ENCODE peak calls at places on chromosomes 3 and 15, in four cellular contexts. G is IMR-90, F is K562, X is GM12878. E is an unnamed sample.

GRCh38 chr3:72111265-72111972 is 326.5 kb upstream of the PROK2 start:
- DNase-seq in G (no peak), F (no peak), X (no peak), E (no peak)

GRCh38 chr15:41262571-41262970 is 31.5 kb downstream of the CHP1 start:
- DNase-seq in G (no peak), F (no peak), X (no peak), E (no peak)

GRCh38 chr3:172367205-172368105 is 80.8 kb downstream of the GHSR start:
- DNase-seq in G (peak), F (peak), X (no peak), E (no peak)

GRCh38 chr3:40800343-40800742 is 275.6 kb downstream of the ZNF621 start:
- DNase-seq in G (peak), F (no peak), X (no peak), E (peak)

GRCh38 chr15:80779658-80780415 is 667 bp downstream of the CEMIP start:
- DNase-seq in G (peak), F (no peak), X (no peak), E (peak)

GRCh38 chr3:136750209-136750921 is 1.8 kb downstream of the STAG1 start:
- DNase-seq in G (no peak), F (peak), X (no peak), E (peak)

GRCh38 chr3:93924491-93924890 is 49.2 kb downstream of the PROS1 start:
- DNase-seq in G (no peak), F (no peak), X (no peak), E (no peak)

GRCh38 chr3:48268936-48269551 is 28.1 kb downstream of the ZNF589 start:
- DNase-seq in G (no peak), F (no peak), X (no peak), E (no peak)

GRCh38 chr3:86793786-86794185 is 197.2 kb downstream of the VGLL3 start:
- DNase-seq in G (peak), F (no peak), X (no peak), E (no peak)

GRCh38 chr3:70871909-70872656 is 559.6 kb upstream of the MDFIC2 start:
- DNase-seq in G (peak), F (no peak), X (no peak), E (no peak)
- TF ChIP-seq ELK1 in G (no peak), F (no peak), X (no peak), E (no peak)

GRCh38 chr3:45890405-45890804 is 4.1 kb downstream of the CCR9 start:
- DNase-seq in G (no peak), F (peak), X (no peak), E (no peak)
- TF ChIP-seq ELK1 in G (no peak), F (no peak), X (no peak), E (no peak)

GRCh38 chr15:85501574-85501973 is 121.2 kb downstream of the AKAP13 start:
- DNase-seq in G (no peak), F (no peak), X (no peak), E (no peak)

GRCh38 chr15:85500729-85501128 is 120.3 kb downstream of the AKAP13 start:
- DNase-seq in G (peak), F (no peak), X (no peak), E (no peak)

GRCh38 chr15:85507114-85507513 is 126.7 kb downstream of the AKAP13 start:
- DNase-seq in G (no peak), F (no peak), X (no peak), E (no peak)

GRCh38 chr15:85503151-85503797 is 122.9 kb downstream of the AKAP13 start:
- DNase-seq in G (no peak), F (no peak), X (no peak), E (no peak)

GRCh38 chr15:85504739-85505676 is 124.6 kb downstream of the AKAP13 start:
- DNase-seq in G (peak), F (peak), X (no peak), E (peak)
- TF ChIP-seq ELK1 in G (no peak), F (no peak), X (no peak), E (no peak)

GRCh38 chr3:99647081-99647480 is 8.7 kb downstream of the COL8A1 start:
- DNase-seq in G (peak), F (no peak), X (no peak), E (no peak)

GRCh38 chr3:99644741-99645140 is 6.3 kb downstream of the COL8A1 start:
- DNase-seq in G (no peak), F (no peak), X (no peak), E (no peak)

GRCh38 chr3:99646107-99646435 is 7.7 kb downstream of the COL8A1 start:
- DNase-seq in G (no peak), F (no peak), X (no peak), E (no peak)

GRCh38 chr3:99644017-99644416 is 5.6 kb downstream of the COL8A1 start:
- DNase-seq in G (no peak), F (no peak), X (no peak), E (no peak)

GRCh38 chr3:99645277-99646106 is 7.1 kb downstream of the COL8A1 start:
- DNase-seq in G (peak), F (peak), X (no peak), E (peak)
- TF ChIP-seq ELK1 in G (no peak), F (no peak), X (no peak), E (no peak)

GRCh38 chr3:116140100-116140689 is 305.1 kb downstream of the LSAMP start:
- DNase-seq in G (peak), F (peak), X (no peak), E (no peak)

GRCh38 chr3:116145613-116146012 is 299.7 kb downstream of the LSAMP start:
- DNase-seq in G (no peak), F (no peak), X (no peak), E (no peak)

GRCh38 chr3:116139607-116140006 is 305.7 kb downstream of the LSAMP start:
- DNase-seq in G (peak), F (no peak), X (no peak), E (no peak)

GRCh38 chr3:116141724-116142123 is 303.6 kb downstream of the LSAMP start:
- DNase-seq in G (peak), F (no peak), X (no peak), E (no peak)
- TF ChIP-seq ELK1 in G (no peak), F (no peak), X (no peak), E (no peak)

DNA sequence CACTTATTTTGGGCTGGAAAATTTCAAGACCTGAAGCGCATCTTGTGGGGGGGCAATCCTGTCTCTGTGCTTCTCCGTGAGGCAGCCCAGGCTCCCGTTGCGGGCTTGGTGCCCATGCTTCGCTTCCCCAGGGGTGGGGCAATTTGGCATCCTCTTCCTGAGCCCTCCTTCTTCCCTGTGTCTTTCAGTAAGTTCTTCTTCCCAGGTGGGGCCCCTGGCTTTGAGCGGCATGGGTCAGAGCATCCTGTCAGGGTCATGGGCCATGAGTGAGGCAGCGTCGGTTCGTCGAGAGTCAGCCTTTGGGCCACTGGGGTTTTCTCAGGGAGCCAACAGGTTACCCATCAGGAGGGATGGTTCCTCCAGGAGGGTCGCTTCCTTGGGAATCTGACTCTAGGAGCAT is 200.7 kb downstream of the UBE3A start:
- DNase-seq in G (no peak), F (no peak), X (no peak), E (no peak)
- TF ChIP-seq ELK1 in G (no peak), F (no peak), X (no peak), E (no peak)

GRCh38 chr15:99408236-99409096 is 157.2 kb downstream of the LRRC28 start:
- DNase-seq in G (peak), F (no peak), X (no peak), E (no peak)
- TF ChIP-seq ELK1 in G (no peak), F (no peak), X (no peak), E (no peak)

DNA sequence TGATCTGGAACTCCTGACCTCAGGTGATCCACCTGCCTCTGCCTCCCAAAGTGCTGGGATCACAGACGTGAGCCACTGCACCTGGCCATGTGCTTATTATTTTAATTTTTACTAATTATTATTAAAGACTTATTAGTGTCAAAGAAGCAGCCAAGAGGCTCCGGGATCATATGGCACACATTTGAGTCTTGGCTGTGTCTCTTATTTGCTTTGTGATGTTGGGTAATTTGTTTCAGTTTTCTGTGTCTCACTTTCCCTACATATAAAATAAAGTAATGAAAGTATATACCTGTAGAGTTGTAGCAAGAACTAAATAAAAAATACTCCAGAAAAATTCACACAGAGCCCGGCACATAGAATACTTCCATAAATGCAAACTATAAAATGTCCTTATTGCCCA is 238.0 kb upstream of the TBL1XR1 start:
- DNase-seq in G (no peak), F (no peak), X (no peak), E (no peak)
- TF ChIP-seq ELK1 in G (no peak), F (no peak), X (no peak), E (no peak)

E was measured in A549.